ENCODE peak calls at places on chromosomes 12 and 14, in seven cellular contexts. Z is GM23338, E is HCT116, X is HepG2, Y is K562, P is Panc1, N is GM12878. R is an unnamed sample.

GRCh38 chr12:10301103-10301502 is 6.6 kb upstream of the KLRD1 start:
- DNase-seq in Y (no peak), N (no peak), E (no peak), X (no peak), Z (no peak), P (no peak), R (no peak)

GRCh38 chr14:57479197-57479596 is 14.5 kb downstream of the CCDC198 start:
- DNase-seq in Z (no peak), N (no peak), E (no peak), X (no peak), Y (no peak), P (no peak), R (no peak)

GRCh38 chr12:92735131-92735721 is 32.4 kb downstream of the PLEKHG7 start:
- DNase-seq in N (no peak), Y (no peak), P (no peak), E (no peak), Z (peak; percentile 2), X (no peak), R (peak; percentile 26)

GRCh38 chr12:98968896-98969295 is 323.8 kb downstream of the APAF1 start:
- DNase-seq in E (no peak), P (no peak), X (no peak), Z (no peak), Y (no peak), N (no peak), R (no peak)

GRCh38 chr12:93682846-93683261 is 5.7 kb downstream of the CRADD start:
- DNase-seq in E (no peak), Y (no peak), X (peak; percentile 28), N (no peak), Z (no peak), P (no peak), R (no peak)

GRCh38 chr12:92028039-92028709 is 117.5 kb downstream of the BTG1 start:
- DNase-seq in X (no peak), N (no peak), E (no peak), P (no peak), Y (no peak), Z (no peak), R (no peak)

GRCh38 chr12:10101042-10101579 is 2.3 kb upstream of the CLEC1A start:
- DNase-seq in P (no peak), Y (no peak), X (no peak), E (no peak), N (no peak), Z (no peak), R (no peak)

GRCh38 chr12:54460317-54460935 is 13.0 kb downstream of the GTSF1 start:
- DNase-seq in N (no peak), E (no peak), Y (no peak), P (no peak), X (no peak), Z (no peak), R (no peak)

GRCh38 chr14:32567543-32568384 is 238.7 kb downstream of the AKAP6 start:
- DNase-seq in N (no peak), P (no peak), X (no peak), E (no peak), Y (no peak), Z (no peak), R (no peak)

GRCh38 chr14:104134061-104134965 is 4.1 kb upstream of the KIF26A start:
- DNase-seq in E (no peak), Z (no peak), N (no peak), X (no peak), P (no peak), Y (no peak), R (no peak)

GRCh38 chr14:91339606-91340369 is 77.8 kb downstream of the CCDC88C start:
- DNase-seq in E (no peak), Y (no peak), P (no peak), N (no peak), Z (no peak), X (no peak), R (no peak)

GRCh38 chr12:59698599-59698998 is 102.8 kb downstream of the SLC16A7 start:
- DNase-seq in E (no peak), Y (no peak), N (no peak), X (no peak), P (no peak), Z (no peak), R (no peak)

GRCh38 chr12:19811922-19812321 is 372.6 kb downstream of the AEBP2 start:
- DNase-seq in Y (no peak), Z (no peak), X (no peak), N (no peak), E (no peak), P (no peak), R (no peak)

GRCh38 chr12:109130297-109130696 is 13.9 kb downstream of the ACACB start:
- DNase-seq in X (no peak), N (no peak), E (no peak), Y (no peak), P (no peak), Z (no peak), R (no peak)

GRCh38 chr12:49902399-49903350 is 1.0 kb downstream of the FAIM2 start:
- DNase-seq in P (no peak), Y (peak; percentile 72), X (no peak), Z (peak; percentile 59), N (no peak), E (no peak), R (no peak)

GRCh38 chr12:94717112-94717511 is 66.8 kb upstream of the TMCC3 start:
- DNase-seq in E (no peak), P (no peak), X (no peak), Y (no peak), Z (peak; percentile 11), N (no peak), R (no peak)

GRCh38 chr12:113683566-113683965 is 211.9 kb upstream of the LHX5 start:
- DNase-seq in E (no peak), P (no peak), Z (no peak), N (no peak), X (no peak), Y (no peak), R (no peak)

GRCh38 chr14:75301666-75302325 is 23.2 kb downstream of the FOS start:
- DNase-seq in Z (no peak), E (no peak), X (no peak), Y (peak; percentile 29), N (no peak), P (no peak), R (peak; percentile 84)

GRCh38 chr12:119931402-119931801 is 54.3 kb upstream of the CIT start:
- DNase-seq in Y (no peak), Z (no peak), E (no peak), P (no peak), N (no peak), X (no peak), R (no peak)

GRCh38 chr12:86613306-86613705 is 357.1 kb upstream of the MGAT4C start:
- DNase-seq in P (no peak), Z (no peak), N (no peak), X (no peak), E (no peak), Y (no peak), R (no peak)

GRCh38 chr14:105039458-105040205 is 18.7 kb upstream of the CDCA4 start:
- DNase-seq in X (peak; percentile 40), P (no peak), Y (no peak), Z (no peak), E (no peak), N (no peak), R (no peak)

GRCh38 chr12:91106283-91106682 is 5.0 kb downstream of the LUM start:
- DNase-seq in Z (no peak), P (no peak), Y (no peak), N (no peak), X (no peak), E (no peak), R (no peak)

GRCh38 chr12:11767029-11767724 is 117.7 kb downstream of the ETV6 start:
- DNase-seq in P (no peak), N (no peak), Z (no peak), Y (no peak), X (no peak), E (no peak), R (no peak)
- H3K4me1 ChIP-seq in P (no peaks in the 10 kb centered on the region), N (peaks cover 92% of the 10 kb centered on the region), Z (peaks cover 32% of the 10 kb centered on the region), Y (peaks cover 4% of the 10 kb centered on the region), X (peaks cover 35% of the 10 kb centered on the region), E (no peaks in the 10 kb centered on the region), R (no peaks in the 10 kb centered on the region)

GRCh38 chr14:61750708-61751474 is 11.3 kb upstream of the SNAPC1 start:
- DNase-seq in P (no peak), E (peak; percentile 70), N (peak; percentile 83), Z (peak; percentile 95), Y (peak; percentile 76), X (no peak), R (peak; percentile 83)
- TF ChIP-seq REST in P (no peak), E (no peak), N (no peak), Z (no peak), Y (no peak), X (no peak), R (no peak)

GRCh38 chr14:22791302-22791701 is 23.9 kb downstream of the SLC7A7 start:
- DNase-seq in E (no peak), P (peak; percentile 18), Y (no peak), X (no peak), Z (no peak), N (no peak), R (no peak)
- H3K4me1 ChIP-seq in E (peaks cover 21% of the 10 kb centered on the region), P (no peaks in the 10 kb centered on the region), Y (peaks cover 7% of the 10 kb centered on the region), X (peaks cover 17% of the 10 kb centered on the region), Z (peaks cover 3% of the 10 kb centered on the region), N (peaks cover 46% of the 10 kb centered on the region), R (peaks cover 25% of the 10 kb centered on the region)

GRCh38 chr12:1645819-1646218 is 16.8 kb downstream of the WNT5B start:
- DNase-seq in E (no peak), Y (no peak), P (no peak), N (no peak), X (no peak), Z (no peak), R (no peak)

GRCh38 chr12:1643056-1643455 is 14.0 kb downstream of the WNT5B start:
- DNase-seq in E (no peak), N (no peak), P (no peak), Z (no peak), Y (no peak), X (no peak), R (no peak)

GRCh38 chr12:1644113-1644512 is 15.1 kb downstream of the WNT5B start:
- DNase-seq in Y (no peak), Z (no peak), N (no peak), E (no peak), X (no peak), P (no peak), R (no peak)

GRCh38 chr12:1642513-1642912 is 13.5 kb downstream of the WNT5B start:
- DNase-seq in P (no peak), Y (no peak), E (no peak), N (no peak), Z (no peak), X (no peak), R (no peak)

DNA sequence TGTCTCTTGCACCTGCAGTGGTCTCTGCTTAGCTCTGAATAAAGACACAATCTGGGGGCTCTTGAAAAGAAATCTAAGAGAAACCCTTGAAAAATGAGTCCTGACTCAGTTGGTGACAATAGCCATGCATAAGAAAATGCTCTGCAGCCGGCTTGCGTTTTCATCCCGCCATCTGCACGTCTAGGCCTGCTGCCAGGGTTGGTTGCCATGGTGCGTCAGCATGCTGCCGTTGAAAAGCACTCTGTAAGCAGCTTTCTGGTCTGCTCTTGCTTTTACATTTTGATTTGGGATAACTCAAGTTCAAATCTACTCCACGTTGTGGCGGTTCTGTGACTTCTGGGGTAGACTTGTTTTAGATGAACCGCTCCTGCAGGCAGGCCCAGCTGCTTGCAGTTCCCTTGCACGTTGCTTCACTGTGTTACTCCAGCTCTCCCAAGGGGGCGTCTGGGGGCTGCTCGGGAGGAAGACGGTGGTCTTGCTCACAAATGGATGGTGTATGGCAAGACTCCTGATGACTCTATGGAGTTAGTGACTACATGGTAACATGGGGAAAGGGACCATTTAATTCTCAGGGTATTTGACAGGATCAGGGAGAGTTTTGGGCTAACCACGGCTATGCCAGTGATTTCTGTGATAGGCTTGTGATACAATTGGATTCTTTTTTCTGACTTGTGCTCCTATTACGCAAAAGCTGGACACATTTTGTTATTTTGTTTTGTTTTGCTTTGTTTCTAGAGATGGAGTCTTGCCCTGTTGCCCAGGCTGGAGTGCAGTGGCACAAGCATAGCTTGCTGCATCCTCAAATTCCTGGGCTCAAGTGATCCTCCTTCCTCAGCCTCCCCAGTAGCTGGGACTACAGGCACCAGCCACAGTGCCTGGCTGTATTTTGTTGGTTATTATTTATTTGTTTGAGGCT is 15.8 kb downstream of the WNT5B start:
- DNase-seq in X (no peak), N (no peak), Y (no peak), Z (no peak), E (no peak), P (no peak), R (no peak)
- TF ChIP-seq REST in X (no peak), N (no peak), Y (no peak), Z (no peak), E (no peak), P (no peak), R (no peak)

R was measured in A549.